ENCODE peak calls at places on chromosomes 5 and 9, in five cellular contexts. M is K562, D is HepG2, O is GM12878, V is upper lobe of left lung. H is an unnamed sample.

GRCh38 chr5:134085411-134085810 is 29.1 kb upstream of the TCF7 start:
- ATAC-seq in O (no peak), D (no peak), M (no peak), V (no peak), H (no peak)

GRCh38 chr5:125409101-125409495 is 662.7 kb upstream of the ZNF608 start:
- ATAC-seq in D (no peak), V (no peak), O (no peak), M (no peak), H (no peak)

GRCh38 chr9:98811051-98811650 is 3.7 kb downstream of the GALNT12 start:
- ATAC-seq in O (peak), M (no peak), D (no peak), V (no peak), H (peak)

GRCh38 chr9:7403839-7404238 is 395.7 kb downstream of the DMAC1 start:
- ATAC-seq in V (no peak), O (no peak), D (no peak), M (no peak), H (no peak)

GRCh38 chr5:135232958-135233357 is 166.1 kb downstream of the MACROH2A1 start:
- ATAC-seq in V (no peak), M (no peak), D (no peak), O (no peak), H (no peak)

GRCh38 chr5:65482280-65482726 is 583 bp upstream of the ADAMTS6 start:
- ATAC-seq in V (no peak), M (peak), D (peak), O (peak), H (peak)

GRCh38 chr5:157494178-157494830 is 34.3 kb downstream of the NIPAL4 start:
- ATAC-seq in O (peak), D (peak), M (peak), V (peak), H (no peak)

GRCh38 chr9:87853843-87854242 is 28.8 kb upstream of the SPATA31E1 start:
- ATAC-seq in V (no peak), O (no peak), M (no peak), D (no peak), H (no peak)

GRCh38 chr5:149959406-149960236 is 937 bp upstream of the SLC26A2 start:
- ATAC-seq in O (peak), D (no peak), V (no peak), M (peak), H (no peak)

GRCh38 chr9:111726949-111727348 is 65.5 kb downstream of the GNG10 start:
- ATAC-seq in M (no peak), D (no peak), V (no peak), O (peak), H (no peak)

GRCh38 chr5:78647838-78648358 is 674 bp downstream of the LHFPL2 start:
- ATAC-seq in D (peak), O (peak), M (peak), V (no peak), H (peak)

GRCh38 chr9:14978022-14979000 is 68.1 kb upstream of the FREM1 start:
- ATAC-seq in V (no peak), O (no peak), D (no peak), M (no peak), H (no peak)

GRCh38 chr5:180116441-180117377 is 45.1 kb upstream of the RNF130 start:
- ATAC-seq in V (no peak), D (peak), M (peak), O (no peak), H (no peak)

GRCh38 chr5:60086583-60086982 is 193.1 kb upstream of the PDE4D start:
- ATAC-seq in V (no peak), M (no peak), D (no peak), O (no peak), H (no peak)

GRCh38 chr5:78569441-78569840 is 79.1 kb downstream of the LHFPL2 start:
- ATAC-seq in D (no peak), V (no peak), M (peak), O (no peak), H (no peak)

GRCh38 chr5:9284781-9285307 is 261.0 kb downstream of the SEMA5A start:
- ATAC-seq in O (no peak), M (no peak), D (no peak), V (no peak), H (peak)

GRCh38 chr5:148491015-148491792 is 107.4 kb downstream of the FBXO38 start:
- ATAC-seq in M (peak), D (peak), O (no peak), V (no peak), H (no peak)

GRCh38 chr9:7121055-7121454 is 363.3 kb downstream of the KDM4C start:
- ATAC-seq in O (peak), M (peak), V (no peak), D (no peak), H (no peak)

GRCh38 chr5:149028984-149029383 is 33.9 kb downstream of the SH3TC2 start:
- ATAC-seq in V (no peak), M (no peak), D (no peak), O (no peak), H (no peak)

GRCh38 chr5:166772770-166773169 is 1518.7 kb upstream of the WWC1 start:
- ATAC-seq in V (no peak), O (no peak), M (no peak), D (no peak), H (peak)

GRCh38 chr9:133943781-133944745 is 48.1 kb downstream of the VAV2 start:
- ATAC-seq in D (no peak), O (peak), M (no peak), V (no peak), H (no peak)

GRCh38 chr9:22649384-22649783 is 202.8 kb downstream of the DMRTA1 start:
- ATAC-seq in V (no peak), M (no peak), D (no peak), O (no peak), H (peak)

GRCh38 chr5:171806976-171807823 is 21.6 kb downstream of the SMIM23 start:
- ATAC-seq in V (no peak), M (no peak), O (no peak), D (no peak), H (no peak)

GRCh38 chr5:31054436-31054835 is 139.1 kb upstream of the CDH6 start:
- ATAC-seq in D (no peak), M (no peak), V (no peak), O (no peak), H (no peak)

GRCh38 chr5:59158637-59159391 is 575.9 kb downstream of the RAB3C start:
- ATAC-seq in O (no peak), M (no peak), V (no peak), D (no peak), H (no peak)

GRCh38 chr9:92607088-92607487 is 62.8 kb downstream of the IPPK start:
- ATAC-seq in D (no peak), M (no peak), O (peak), V (no peak), H (peak)

GRCh38 chr5:108798866-108799265 is 51.2 kb downstream of the FER start:
- ATAC-seq in V (no peak), D (no peak), M (no peak), O (no peak), H (no peak)

GRCh38 chr9:134047868-134048581 is 19.8 kb downstream of the BRD3 start:
- ATAC-seq in V (no peak), D (no peak), M (no peak), O (no peak), H (no peak)

GRCh38 chr9:128101690-128102089 is 25.8 kb downstream of the PTGES2 start:
- ATAC-seq in O (no peak), M (no peak), V (no peak), D (no peak), H (no peak)

GRCh38 chr5:32831630-32832029 is 120.5 kb downstream of the NPR3 start:
- ATAC-seq in O (no peak), M (no peak), D (no peak), V (no peak), H (no peak)

GRCh38 chr9:128634651-128635262 is 21.9 kb downstream of the DYNC2I2 start:
- ATAC-seq in M (no peak), O (no peak), V (no peak), D (no peak), H (no peak)

GRCh38 chr5:169190860-169191259 is 110.1 kb downstream of the SLIT3 start:
- ATAC-seq in V (no peak), D (no peak), O (no peak), M (no peak), H (no peak)

GRCh38 chr9:87267701-87268100 is 230.0 kb upstream of the DAPK1 start:
- ATAC-seq in V (no peak), O (no peak), M (no peak), D (no peak), H (peak)

GRCh38 chr5:177431317-177432142 is 5.1 kb downstream of the GRK6 start:
- ATAC-seq in V (no peak), O (peak), M (no peak), D (no peak), H (no peak)

GRCh38 chr5:82661462-82661861 is 383.3 kb upstream of the RPS23 start:
- ATAC-seq in O (no peak), V (no peak), D (no peak), M (no peak), H (no peak)

GRCh38 chr5:55934117-55934613 is 60.6 kb downstream of the IL6ST start:
- ATAC-seq in M (no peak), O (no peak), D (peak), V (peak), H (no peak)

GRCh38 chr9:94843089-94843488 is 116.6 kb downstream of the AOPEP start:
- ATAC-seq in M (no peak), D (peak), V (no peak), O (no peak), H (no peak)

GRCh38 chr9:518540-518939 is 303.9 kb downstream of the DOCK8 start:
- ATAC-seq in M (peak), V (peak), O (no peak), D (peak), H (no peak)

GRCh38 chr5:171435908-171436307 is 16.5 kb downstream of the FGF18 start:
- ATAC-seq in O (no peak), M (no peak), D (no peak), V (no peak), H (no peak)

GRCh38 chr5:35854248-35854647 is 2.4 kb upstream of the IL7R start:
- ATAC-seq in O (peak), V (peak), M (no peak), D (no peak), H (no peak)

GRCh38 chr9:124297553-124297905 is 39.8 kb downstream of the NEK6 start:
- ATAC-seq in V (peak), D (no peak), M (no peak), O (no peak), H (peak)
- TF ChIP-seq EP300 in V (no peak), D (no peak), M (no peak), O (no peak), H (no peak)

GRCh38 chr5:140926211-140926902 is at the start of gene PCDHAC1:
- ATAC-seq in D (no peak), O (no peak), V (peak), M (peak), H (peak)
- TF ChIP-seq POLR2AphosphoS5 in D (no peak), O (no peak), V (no peak), M (no peak), H (no peak)

GRCh38 chr5:102858808-102859207 is 103.7 kb downstream of the PAM start:
- ATAC-seq in D (no peak), V (no peak), O (no peak), M (no peak), H (no peak)

GRCh38 chr5:102855684-102856373 is 100.7 kb downstream of the PAM start:
- ATAC-seq in M (no peak), O (no peak), D (no peak), V (no peak), H (no peak)

GRCh38 chr5:102856374-102856748 is 101.3 kb downstream of the PAM start:
- ATAC-seq in D (no peak), O (no peak), V (no peak), M (no peak), H (no peak)

GRCh38 chr5:102858221-102858620 is 103.1 kb downstream of the PAM start:
- ATAC-seq in V (no peak), D (no peak), O (peak), M (no peak), H (no peak)

DNA sequence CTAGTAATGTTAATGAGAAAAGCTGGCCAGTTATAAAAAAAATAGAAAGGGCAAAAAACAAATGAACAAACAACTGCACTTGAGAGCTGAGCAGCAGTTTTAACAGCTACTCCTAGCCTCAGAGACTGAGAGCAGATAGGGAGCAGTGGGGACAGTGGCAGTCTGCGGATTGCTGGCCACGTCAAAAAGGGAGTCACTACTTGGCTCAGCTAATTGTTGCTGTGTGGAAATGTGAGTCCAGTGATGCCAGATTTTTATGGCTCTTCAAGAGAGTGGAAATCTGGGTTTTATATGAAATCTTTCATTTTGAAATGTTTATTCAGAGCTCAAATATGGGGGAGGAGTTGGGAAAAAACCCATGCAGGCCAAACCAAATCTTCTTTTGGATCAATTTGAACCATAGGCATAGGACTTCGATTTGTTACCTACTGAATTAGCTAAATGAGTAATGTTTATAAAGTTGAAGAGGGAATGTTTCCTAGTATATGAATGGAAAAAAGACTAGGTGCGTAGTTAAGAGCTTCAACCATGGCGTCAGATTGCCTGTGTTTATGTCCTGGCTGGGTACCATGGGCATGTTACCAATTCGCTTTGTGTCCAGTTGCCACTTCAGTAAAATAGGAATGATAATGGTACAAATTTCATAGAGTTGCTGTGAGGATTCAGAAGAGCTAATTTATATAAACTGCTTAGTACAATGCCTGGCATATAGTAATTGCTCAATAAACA is 102.1 kb downstream of the PAM start:
- ATAC-seq in M (no peak), D (no peak), V (no peak), O (no peak), H (peak)
- TF ChIP-seq EP300 in M (no peak), D (no peak), V (no peak), O (no peak), H (peak)

GRCh38 chr5:115470921-115471320 is 73.7 kb downstream of the FEM1C start:
- ATAC-seq in O (no peak), V (no peak), D (no peak), M (no peak), H (no peak)
- TF ChIP-seq POLR2AphosphoS5 in O (no peak), V (no peak), D (no peak), M (no peak), H (no peak)

DNA sequence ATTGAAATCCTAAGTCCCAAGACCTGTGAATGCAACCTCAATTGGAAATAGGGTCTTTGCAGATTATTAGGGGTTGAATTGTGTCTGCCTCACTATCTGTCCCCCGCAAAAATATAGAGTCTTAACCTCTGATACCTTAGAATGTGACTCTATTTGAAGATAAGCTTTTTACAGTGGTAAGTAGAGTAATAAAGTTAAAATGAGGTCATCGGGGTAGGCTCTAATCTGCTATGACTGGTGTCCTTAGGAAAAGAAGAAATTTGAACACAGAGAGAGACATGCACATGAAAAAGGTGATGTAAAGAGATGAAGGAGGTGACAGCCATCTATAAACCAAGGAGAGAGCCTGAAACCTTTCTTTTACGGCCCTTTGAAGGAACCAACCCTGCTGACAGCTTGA is 287.1 kb upstream of the ADRA1B start:
- ATAC-seq in O (no peak), V (no peak), D (no peak), M (no peak), H (no peak)
- TF ChIP-seq EP300 in O (no peak), V (no peak), D (no peak), M (no peak), H (no peak)

GRCh38 chr9:19162026-19162366 is 34.7 kb upstream of the PLIN2 start:
- ATAC-seq in D (peak), M (peak), V (no peak), O (peak), H (no peak)

GRCh38 chr9:19156805-19157204 is 29.5 kb upstream of the PLIN2 start:
- ATAC-seq in V (no peak), D (no peak), M (no peak), O (no peak), H (peak)

GRCh38 chr9:19162956-19163355 is 35.7 kb upstream of the PLIN2 start:
- ATAC-seq in D (no peak), O (no peak), V (no peak), M (no peak), H (peak)

GRCh38 chr9:19160085-19160484 is 32.8 kb upstream of the PLIN2 start:
- ATAC-seq in V (no peak), M (peak), O (no peak), D (no peak), H (no peak)

DNA sequence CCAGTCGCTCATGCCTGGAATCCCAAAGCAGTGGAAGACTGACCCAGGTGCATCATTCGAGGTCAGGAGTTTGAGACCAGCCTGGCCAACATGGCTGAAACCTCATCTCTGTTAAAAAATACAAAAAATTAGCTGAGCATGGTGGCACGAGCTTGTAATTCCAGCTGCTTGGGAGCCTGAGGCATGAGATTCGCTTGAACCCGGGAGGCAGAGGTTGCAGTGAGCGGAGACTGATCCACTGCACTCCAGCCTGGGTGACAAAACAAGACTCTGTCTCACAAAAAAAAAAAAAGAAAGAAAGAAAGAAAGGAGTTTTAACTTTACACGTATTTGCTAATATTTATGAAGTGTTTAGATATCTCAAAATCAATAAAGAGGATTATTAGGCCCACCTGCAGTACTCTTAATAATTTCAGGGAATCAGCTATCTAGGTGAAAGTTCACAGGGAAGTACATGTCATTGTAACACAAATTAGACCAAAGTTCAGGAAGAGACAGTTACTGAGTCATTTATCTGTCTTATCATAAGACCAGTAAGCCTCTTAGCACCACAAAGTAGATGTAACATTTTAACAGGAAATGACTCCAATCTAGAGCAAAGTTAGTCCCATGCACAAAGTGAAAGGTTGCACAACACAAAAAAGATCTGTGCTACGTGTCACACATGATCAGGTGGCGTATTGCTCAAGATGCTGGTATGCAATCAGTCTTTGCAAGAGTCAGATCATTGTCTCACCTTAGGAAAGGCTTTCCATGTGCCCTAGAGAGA is 34.1 kb upstream of the PLIN2 start:
- ATAC-seq in D (peak), V (peak), O (peak), M (peak), H (peak)
- TF ChIP-seq POLR2AphosphoS5 in D (peak), V (peak), O (no peak), M (peak), H (peak)

DNA sequence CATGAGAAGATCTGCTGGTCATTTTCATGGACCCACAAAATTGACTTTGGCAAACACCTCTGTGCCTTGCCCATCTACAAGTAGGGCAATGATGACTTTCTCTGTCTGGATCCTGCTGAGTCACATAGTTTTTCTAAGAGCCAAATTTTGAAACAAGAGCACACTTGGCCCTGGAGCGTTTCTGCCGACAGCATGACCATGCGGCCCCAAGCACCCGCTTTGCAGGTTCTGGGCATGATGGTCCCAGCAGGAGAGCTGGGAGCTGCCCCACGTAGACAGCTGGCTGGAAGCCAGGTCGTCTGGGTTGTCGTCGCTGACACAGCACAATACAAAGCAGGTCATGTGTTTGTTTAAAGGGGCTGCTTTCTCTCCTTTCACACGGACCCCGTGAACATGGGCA is 159.8 kb downstream of the SYK start:
- ATAC-seq in M (no peak), O (no peak), V (peak), D (no peak), H (no peak)
- TF ChIP-seq EP300 in M (no peak), O (no peak), V (no peak), D (no peak), H (no peak)